ENCODE peak calls at places on chromosome 5, in ten cellular contexts. One of them, this sample, is unnamed. For H3K36me3, the result is how much of the 10 kb centered on the place peaks cover.

GRCh38 chr5:151094054-151094858 is 13.4 kb upstream of the TNIP1 start:
- DNase-seq in fibroblast of lung: peak
- DNase-seq in heart left ventricle: no peak
- DNase-seq in pancreas: no peak
- DNase-seq in bronchial epithelial cell: peak
- DNase-seq in IMR-90: peak
- DNase-seq in cardiac muscle cell: peak
- DNase-seq in adipocyte: peak
- DNase-seq in mesendoderm: no peak
- DNase-seq in psoas muscle: no peak
- DNase-seq in this sample: peak

GRCh38 chr5:41863871-41864486 is 6.2 kb downstream of the OXCT1 start:
- DNase-seq in bronchial epithelial cell: peak
- DNase-seq in adipocyte: peak
- DNase-seq in IMR-90: peak
- DNase-seq in cardiac muscle cell: peak
- DNase-seq in psoas muscle: no peak
- DNase-seq in pancreas: no peak
- DNase-seq in fibroblast of lung: peak
- DNase-seq in mesendoderm: no peak
- DNase-seq in heart left ventricle: no peak
- DNase-seq in this sample: no peak

GRCh38 chr5:112479418-112479817 is 60.3 kb upstream of the EPB41L4A start:
- DNase-seq in cardiac muscle cell: peak
- DNase-seq in adipocyte: peak
- DNase-seq in pancreas: no peak
- DNase-seq in bronchial epithelial cell: peak
- DNase-seq in mesendoderm: no peak
- DNase-seq in IMR-90: peak
- DNase-seq in fibroblast of lung: peak
- DNase-seq in heart left ventricle: no peak
- DNase-seq in psoas muscle: no peak
- DNase-seq in this sample: no peak

GRCh38 chr5:59174248-59174844 is 591.5 kb downstream of the RAB3C start:
- DNase-seq in psoas muscle: no peak
- DNase-seq in mesendoderm: peak
- DNase-seq in cardiac muscle cell: peak
- DNase-seq in IMR-90: peak
- DNase-seq in bronchial epithelial cell: peak
- DNase-seq in pancreas: no peak
- DNase-seq in heart left ventricle: no peak
- DNase-seq in adipocyte: peak
- DNase-seq in fibroblast of lung: peak
- DNase-seq in this sample: peak

GRCh38 chr5:175146733-175147132 is 297.2 kb downstream of the DRD1 start:
- DNase-seq in mesendoderm: peak
- DNase-seq in adipocyte: no peak
- DNase-seq in IMR-90: no peak
- DNase-seq in cardiac muscle cell: no peak
- DNase-seq in psoas muscle: no peak
- DNase-seq in pancreas: no peak
- DNase-seq in heart left ventricle: no peak
- DNase-seq in bronchial epithelial cell: no peak
- DNase-seq in fibroblast of lung: no peak
- DNase-seq in this sample: no peak

GRCh38 chr5:60196382-60197113 is 303.0 kb upstream of the PDE4D start:
- DNase-seq in psoas muscle: peak
- DNase-seq in fibroblast of lung: peak
- DNase-seq in bronchial epithelial cell: peak
- DNase-seq in IMR-90: peak
- DNase-seq in adipocyte: peak
- DNase-seq in heart left ventricle: no peak
- DNase-seq in cardiac muscle cell: peak
- DNase-seq in mesendoderm: peak
- DNase-seq in pancreas: no peak
- DNase-seq in this sample: no peak

GRCh38 chr5:1262381-1262780 is 32.5 kb downstream of the TERT start:
- DNase-seq in fibroblast of lung: peak
- DNase-seq in heart left ventricle: no peak
- DNase-seq in pancreas: no peak
- DNase-seq in IMR-90: peak
- DNase-seq in cardiac muscle cell: peak
- DNase-seq in psoas muscle: no peak
- DNase-seq in bronchial epithelial cell: no peak
- DNase-seq in adipocyte: peak
- DNase-seq in mesendoderm: peak
- DNase-seq in this sample: no peak

GRCh38 chr5:178384815-178385471 is 152.3 kb upstream of the PHYKPL start:
- DNase-seq in mesendoderm: no peak
- DNase-seq in pancreas: no peak
- DNase-seq in cardiac muscle cell: no peak
- DNase-seq in psoas muscle: no peak
- DNase-seq in adipocyte: no peak
- DNase-seq in bronchial epithelial cell: no peak
- DNase-seq in fibroblast of lung: no peak
- DNase-seq in heart left ventricle: no peak
- DNase-seq in IMR-90: no peak
- DNase-seq in this sample: peak

GRCh38 chr5:55533806-55534435 is 843 bp downstream of the PLPP1 start:
- DNase-seq in psoas muscle: no peak
- DNase-seq in IMR-90: peak
- DNase-seq in adipocyte: peak
- DNase-seq in cardiac muscle cell: peak
- DNase-seq in fibroblast of lung: peak
- DNase-seq in pancreas: peak
- DNase-seq in mesendoderm: peak
- DNase-seq in bronchial epithelial cell: peak
- DNase-seq in heart left ventricle: no peak
- DNase-seq in this sample: no peak

GRCh38 chr5:78293856-78294249 is 645 bp downstream of the AP3B1 start:
- DNase-seq in cardiac muscle cell: no peak
- DNase-seq in fibroblast of lung: peak
- DNase-seq in pancreas: no peak
- DNase-seq in IMR-90: no peak
- DNase-seq in mesendoderm: peak
- DNase-seq in adipocyte: peak
- DNase-seq in psoas muscle: no peak
- DNase-seq in bronchial epithelial cell: peak
- DNase-seq in heart left ventricle: no peak
- DNase-seq in this sample: no peak

GRCh38 chr5:177312649-177313181 is 1.0 kb upstream of the MXD3 start:
- DNase-seq in IMR-90: no peak
- DNase-seq in cardiac muscle cell: no peak
- DNase-seq in heart left ventricle: peak
- DNase-seq in psoas muscle: no peak
- DNase-seq in bronchial epithelial cell: no peak
- DNase-seq in mesendoderm: peak
- DNase-seq in pancreas: no peak
- DNase-seq in adipocyte: no peak
- DNase-seq in fibroblast of lung: peak
- DNase-seq in this sample: peak

GRCh38 chr5:153959134-153959957 is 79.4 kb downstream of the FAM114A2 start:
- DNase-seq in fibroblast of lung: peak
- DNase-seq in IMR-90: peak
- DNase-seq in pancreas: no peak
- DNase-seq in cardiac muscle cell: peak
- DNase-seq in mesendoderm: peak
- DNase-seq in bronchial epithelial cell: no peak
- DNase-seq in adipocyte: peak
- DNase-seq in psoas muscle: peak
- DNase-seq in heart left ventricle: no peak
- DNase-seq in this sample: peak

GRCh38 chr5:92962752-92963151 is 618.3 kb downstream of the NR2F1-AS1 start:
- DNase-seq in bronchial epithelial cell: no peak
- DNase-seq in IMR-90: no peak
- DNase-seq in mesendoderm: no peak
- DNase-seq in psoas muscle: no peak
- DNase-seq in pancreas: no peak
- DNase-seq in cardiac muscle cell: no peak
- DNase-seq in fibroblast of lung: no peak
- DNase-seq in heart left ventricle: no peak
- DNase-seq in adipocyte: peak
- DNase-seq in this sample: no peak

GRCh38 chr5:8844847-8845246 is 701.0 kb downstream of the SEMA5A start:
- DNase-seq in pancreas: no peak
- DNase-seq in cardiac muscle cell: peak
- DNase-seq in mesendoderm: no peak
- DNase-seq in fibroblast of lung: no peak
- DNase-seq in bronchial epithelial cell: no peak
- DNase-seq in heart left ventricle: no peak
- DNase-seq in psoas muscle: no peak
- DNase-seq in adipocyte: no peak
- DNase-seq in IMR-90: peak
- DNase-seq in this sample: no peak

GRCh38 chr5:8845316-8845715 is 700.6 kb downstream of the SEMA5A start:
- DNase-seq in psoas muscle: no peak
- DNase-seq in adipocyte: no peak
- DNase-seq in cardiac muscle cell: no peak
- DNase-seq in heart left ventricle: no peak
- DNase-seq in IMR-90: peak
- DNase-seq in bronchial epithelial cell: peak
- DNase-seq in fibroblast of lung: peak
- DNase-seq in pancreas: no peak
- DNase-seq in mesendoderm: no peak
- DNase-seq in this sample: no peak

GRCh38 chr5:8844206-8844605 is 701.7 kb downstream of the SEMA5A start:
- DNase-seq in cardiac muscle cell: no peak
- DNase-seq in heart left ventricle: no peak
- DNase-seq in fibroblast of lung: no peak
- DNase-seq in IMR-90: no peak
- DNase-seq in psoas muscle: no peak
- DNase-seq in pancreas: no peak
- DNase-seq in adipocyte: peak
- DNase-seq in bronchial epithelial cell: no peak
- DNase-seq in mesendoderm: no peak
- DNase-seq in this sample: no peak

GRCh38 chr5:8842906-8843590 is 702.8 kb downstream of the SEMA5A start:
- DNase-seq in IMR-90: peak
- DNase-seq in bronchial epithelial cell: peak
- DNase-seq in fibroblast of lung: no peak
- DNase-seq in cardiac muscle cell: peak
- DNase-seq in pancreas: no peak
- DNase-seq in adipocyte: peak
- DNase-seq in mesendoderm: peak
- DNase-seq in psoas muscle: no peak
- DNase-seq in heart left ventricle: no peak
- DNase-seq in this sample: peak

DNA sequence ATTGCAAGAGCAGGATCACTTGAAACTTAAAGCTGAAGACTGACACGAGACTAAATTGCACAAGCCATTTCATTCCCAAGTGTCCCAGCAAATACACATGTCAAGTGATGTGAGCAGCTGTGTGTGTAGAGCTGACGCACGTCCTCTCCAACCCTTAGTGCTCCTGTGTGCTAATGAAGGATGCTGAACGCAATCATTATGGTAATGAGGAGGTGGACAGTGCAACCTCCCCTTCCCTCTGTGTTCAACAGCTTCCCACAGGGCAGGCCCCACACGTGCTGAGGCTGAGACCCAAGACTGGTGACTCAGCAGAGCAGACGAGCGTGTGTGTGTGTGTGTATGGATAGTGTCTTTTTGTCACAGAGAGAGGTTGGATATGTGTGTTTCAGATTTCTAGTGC is 702.1 kb downstream of the SEMA5A start:
- DNase-seq in bronchial epithelial cell: peak
- DNase-seq in heart left ventricle: peak
- DNase-seq in fibroblast of lung: peak
- DNase-seq in pancreas: no peak
- DNase-seq in psoas muscle: no peak
- DNase-seq in adipocyte: peak
- DNase-seq in mesendoderm: no peak
- DNase-seq in cardiac muscle cell: peak
- DNase-seq in IMR-90: peak
- DNase-seq in this sample: no peak
- H3K4me3 ChIP-seq in bronchial epithelial cell: no peak
- H3K4me3 ChIP-seq in heart left ventricle: no peak
- H3K4me3 ChIP-seq in fibroblast of lung: no peak
- H3K4me3 ChIP-seq in pancreas: no peak
- H3K4me3 ChIP-seq in psoas muscle: no peak
- H3K4me3 ChIP-seq in adipocyte: peak
- H3K4me3 ChIP-seq in mesendoderm: no peak
- H3K4me3 ChIP-seq in cardiac muscle cell: no peak
- H3K4me3 ChIP-seq in IMR-90: no peak
- H3K4me3 ChIP-seq in this sample: no peak

DNA sequence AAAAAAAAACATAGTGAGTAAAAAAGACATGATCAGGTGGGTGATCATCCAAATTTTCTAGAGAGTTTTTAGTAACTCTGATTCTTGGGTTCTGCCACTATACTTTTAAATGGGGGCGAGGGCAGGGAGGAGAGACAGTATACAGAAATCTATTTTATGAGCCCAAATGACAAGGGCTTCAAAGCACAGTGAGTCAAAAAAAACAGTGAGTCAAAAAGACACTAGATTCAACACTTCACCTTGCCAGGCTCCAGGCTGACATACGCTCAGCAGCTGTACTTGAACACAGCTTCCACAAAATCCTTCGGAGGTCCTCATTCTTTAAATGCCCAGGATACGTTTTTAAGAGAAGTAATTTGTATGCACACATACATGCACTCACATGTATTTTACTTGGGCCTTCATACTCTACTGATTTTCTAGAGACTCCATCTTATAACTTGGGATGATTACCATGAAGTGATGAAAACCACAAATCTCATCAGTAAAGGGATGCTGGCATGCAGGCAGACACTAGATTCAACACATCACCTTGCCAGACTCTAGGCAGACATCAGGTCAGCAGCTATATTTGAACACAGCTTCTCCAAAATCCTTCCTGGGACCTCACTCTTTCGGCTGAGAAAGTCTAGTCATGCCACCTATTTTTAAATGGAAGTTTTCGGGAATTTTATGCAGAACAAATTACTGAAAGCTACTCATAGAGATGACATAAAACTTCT is 28.8 kb downstream of the NR3C1 start:
- DNase-seq in bronchial epithelial cell: no peak
- DNase-seq in psoas muscle: no peak
- DNase-seq in adipocyte: no peak
- DNase-seq in cardiac muscle cell: no peak
- DNase-seq in mesendoderm: no peak
- DNase-seq in IMR-90: peak
- DNase-seq in heart left ventricle: no peak
- DNase-seq in fibroblast of lung: no peak
- DNase-seq in pancreas: no peak
- DNase-seq in this sample: no peak
- H3K36me3 ChIP-seq in bronchial epithelial cell: under half
- H3K36me3 ChIP-seq in psoas muscle: under half
- H3K36me3 ChIP-seq in adipocyte: under half
- H3K36me3 ChIP-seq in cardiac muscle cell: under half
- H3K36me3 ChIP-seq in mesendoderm: under half
- H3K36me3 ChIP-seq in IMR-90: under half
- H3K36me3 ChIP-seq in heart left ventricle: under half
- H3K36me3 ChIP-seq in fibroblast of lung: under half
- H3K36me3 ChIP-seq in pancreas: under half
- H3K36me3 ChIP-seq in this sample: under half

GRCh38 chr5:33936004-33936380 is 194 bp upstream of the RXFP3 start:
- DNase-seq in cardiac muscle cell: peak
- DNase-seq in psoas muscle: peak
- DNase-seq in heart left ventricle: peak
- DNase-seq in adipocyte: peak
- DNase-seq in fibroblast of lung: peak
- DNase-seq in pancreas: peak
- DNase-seq in IMR-90: peak
- DNase-seq in mesendoderm: peak
- DNase-seq in bronchial epithelial cell: peak
- DNase-seq in this sample: peak
- H3K4me3 ChIP-seq in cardiac muscle cell: peak
- H3K4me3 ChIP-seq in psoas muscle: peak
- H3K4me3 ChIP-seq in heart left ventricle: peak
- H3K4me3 ChIP-seq in adipocyte: peak
- H3K4me3 ChIP-seq in fibroblast of lung: peak
- H3K4me3 ChIP-seq in pancreas: no peak
- H3K4me3 ChIP-seq in IMR-90: peak
- H3K4me3 ChIP-seq in mesendoderm: no peak
- H3K4me3 ChIP-seq in bronchial epithelial cell: peak
- H3K4me3 ChIP-seq in this sample: peak

GRCh38 chr5:150026682-150027172 is 26.2 kb downstream of the HMGXB3 start:
- DNase-seq in bronchial epithelial cell: no peak
- DNase-seq in psoas muscle: no peak
- DNase-seq in mesendoderm: no peak
- DNase-seq in heart left ventricle: no peak
- DNase-seq in cardiac muscle cell: no peak
- DNase-seq in IMR-90: no peak
- DNase-seq in adipocyte: no peak
- DNase-seq in fibroblast of lung: no peak
- DNase-seq in pancreas: no peak
- DNase-seq in this sample: no peak
- H3K36me3 ChIP-seq in bronchial epithelial cell: under half
- H3K36me3 ChIP-seq in psoas muscle: under half
- H3K36me3 ChIP-seq in mesendoderm: under half
- H3K36me3 ChIP-seq in heart left ventricle: half or more
- H3K36me3 ChIP-seq in cardiac muscle cell: under half
- H3K36me3 ChIP-seq in IMR-90: under half
- H3K36me3 ChIP-seq in adipocyte: half or more
- H3K36me3 ChIP-seq in fibroblast of lung: under half
- H3K36me3 ChIP-seq in pancreas: half or more
- H3K36me3 ChIP-seq in this sample: under half

This sample was measured in H7.